ENCODE peak calls at places on chromosomes 13 and 19, in five cellular contexts. P, S, W, D and O are unnamed samples.

GRCh38 chr13:85935868-85936467 is 136.7 kb upstream of the SLITRK6 start:
- DNase-seq in P (no peak), S (no peak), W (no peak), D (no peak), O (no peak)

GRCh38 chr13:80030491-80030890 is 310.4 kb downstream of the SPRY2 start:
- DNase-seq in P (no peak), S (no peak), W (no peak), D (no peak), O (no peak)

GRCh38 chr13:25752957-25753540 is 298.8 kb downstream of the SHISA2 start:
- DNase-seq in P (peak), S (no peak), W (no peak), D (no peak), O (no peak)

GRCh38 chr13:111423168-111423785 is 102.8 kb downstream of the TEX29 start:
- DNase-seq in P (no peak), S (no peak), W (no peak), D (no peak), O (no peak)

GRCh38 chr13:97267418-97268059 is 45.4 kb downstream of the MBNL2 start:
- DNase-seq in P (no peak), S (no peak), W (no peak), D (no peak), O (no peak)

GRCh38 chr13:20938302-20938701 is 35.8 kb upstream of the XPO4 start:
- DNase-seq in P (no peak), S (no peak), W (no peak), D (no peak), O (no peak)

GRCh38 chr19:41218615-41219507 is at the start of gene AXL:
- DNase-seq in P (peak), S (no peak), W (no peak), D (no peak), O (peak)

GRCh38 chr19:40143612-40144011 is 47.6 kb upstream of the MAP3K10 start:
- DNase-seq in P (peak), S (no peak), W (no peak), D (no peak), O (no peak)

GRCh38 chr13:49532593-49532992 is 36.8 kb downstream of the PHF11 start:
- DNase-seq in P (no peak), S (no peak), W (no peak), D (no peak), O (no peak)

GRCh38 chr13:60351326-60351725 is 45.7 kb upstream of the TDRD3 start:
- DNase-seq in P (peak), S (no peak), W (no peak), D (no peak), O (no peak)

GRCh38 chr19:27740396-27740795 is 1472.6 kb downstream of the UQCRFS1 start:
- DNase-seq in P (no peak), S (no peak), W (no peak), D (no peak), O (no peak)

GRCh38 chr19:8609210-8610040 is 1.1 kb downstream of the ADAMTS10 start:
- DNase-seq in P (peak), S (no peak), W (no peak), D (no peak), O (peak)

GRCh38 chr13:45953082-45953481 is 99.5 kb downstream of the ZC3H13 start:
- DNase-seq in P (no peak), S (no peak), W (no peak), D (no peak), O (no peak)

GRCh38 chr19:17282488-17283256 is 971 bp downstream of the ANKLE1 start:
- DNase-seq in P (peak), S (peak), W (peak), D (peak), O (peak)

GRCh38 chr19:30539981-30540380 is 167.8 kb downstream of the ZNF536 start:
- DNase-seq in P (no peak), S (no peak), W (no peak), D (no peak), O (no peak)

GRCh38 chr19:9906475-9907087 is 29.7 kb downstream of the OLFM2 start:
- DNase-seq in P (no peak), S (no peak), W (no peak), D (no peak), O (peak)

GRCh38 chr19:41906916-41907680 is 21.2 kb downstream of the ERFL start:
- DNase-seq in P (no peak), S (no peak), W (no peak), D (no peak), O (no peak)

GRCh38 chr13:113404366-113404722 is 40.4 kb upstream of the GRTP1 start:
- DNase-seq in P (no peak), S (no peak), W (no peak), D (no peak), O (no peak)

GRCh38 chr19:7395793-7396192 is 47.1 kb downstream of the ARHGEF18 start:
- DNase-seq in P (no peak), S (no peak), W (no peak), D (no peak), O (no peak)

GRCh38 chr19:38210458-38210987 is 13.5 kb downstream of the DPF1 start:
- DNase-seq in P (peak), S (no peak), W (no peak), D (peak), O (peak)

GRCh38 chr19:5183616-5184015 is 157.0 kb downstream of the PTPRS start:
- DNase-seq in P (no peak), S (no peak), W (no peak), D (no peak), O (no peak)

GRCh38 chr13:94236132-94236531 is 243.3 kb downstream of the DCT start:
- DNase-seq in P (no peak), S (no peak), W (no peak), D (no peak), O (no peak)

GRCh38 chr13:70310720-70311119 is 202.5 kb upstream of the KLHL1 start:
- DNase-seq in P (no peak), S (no peak), W (no peak), D (peak), O (peak)

GRCh38 chr19:50486823-50487515 is 10.3 kb upstream of the GARIN5A start:
- DNase-seq in P (peak), S (no peak), W (no peak), D (no peak), O (no peak)

GRCh38 chr13:46544811-46545210 is 8.2 kb upstream of the LRCH1 start:
- DNase-seq in P (no peak), S (no peak), W (no peak), D (no peak), O (no peak)

GRCh38 chr13:96816261-96816660 is 178.0 kb downstream of the OXGR1 start:
- DNase-seq in P (peak), S (no peak), W (no peak), D (no peak), O (no peak)

GRCh38 chr13:94548382-94549240 is 47.3 kb downstream of the TGDS start:
- DNase-seq in P (peak), S (no peak), W (peak), D (peak), O (no peak)

GRCh38 chr13:48567521-48568331 is 34.8 kb upstream of the RCBTB2 start:
- DNase-seq in P (peak), S (no peak), W (no peak), D (no peak), O (no peak)

GRCh38 chr13:21657538-21657937 is 13.3 kb upstream of the FGF9 start:
- DNase-seq in P (peak), S (no peak), W (no peak), D (no peak), O (no peak)

GRCh38 chr13:89932902-89933301 is 1414.6 kb upstream of the MIR17HG start:
- DNase-seq in P (no peak), S (no peak), W (no peak), D (no peak), O (no peak)

GRCh38 chr19:17192751-17193150 is 22.4 kb upstream of the USE1 start:
- DNase-seq in P (no peak), S (no peak), W (no peak), D (no peak), O (no peak)

GRCh38 chr13:106049171-106049570 is 486.3 kb downstream of the EFNB2 start:
- DNase-seq in P (no peak), S (no peak), W (no peak), D (no peak), O (no peak)

GRCh38 chr19:1315470-1316166 is 29.9 kb downstream of the EFNA2 start:
- DNase-seq in P (peak), S (no peak), W (peak), D (peak), O (peak)

GRCh38 chr13:57409121-57409520 is 222.4 kb upstream of the PCDH17 start:
- DNase-seq in P (no peak), S (no peak), W (no peak), D (no peak), O (no peak)

GRCh38 chr13:22793598-22794134 is 387.1 kb upstream of the SGCG start:
- DNase-seq in P (no peak), S (no peak), W (no peak), D (no peak), O (no peak)

GRCh38 chr13:107799001-107799400 is 416.3 kb downstream of the LIG4 start:
- DNase-seq in P (peak), S (no peak), W (no peak), D (no peak), O (no peak)

GRCh38 chr13:113802761-113803160 is 43.7 kb downstream of the TMEM255B start:
- DNase-seq in P (no peak), S (no peak), W (no peak), D (no peak), O (no peak)

GRCh38 chr19:54684537-54684936 is 21.8 kb downstream of the LILRB4 start:
- DNase-seq in P (no peak), S (no peak), W (no peak), D (no peak), O (no peak)

GRCh38 chr19:20247016-20247683 is 80.1 kb downstream of the ZNF486 start:
- DNase-seq in P (peak), S (no peak), W (no peak), D (peak), O (peak)

GRCh38 chr13:41682766-41683165 is 225.4 kb downstream of the RGCC start:
- DNase-seq in P (no peak), S (no peak), W (no peak), D (no peak), O (no peak)